ENCODE peak calls at places on chromosome 12, in ten cellular contexts. One of them, this sample, is unnamed.

GRCh38 chr12:32569256-32569655 is 109.8 kb upstream of the DNM1L start:
- DNase-seq in midbrain: no peak
- DNase-seq in CD8-positive, alpha-beta memory T cell: no peak
- DNase-seq in endothelial cell: no peak
- DNase-seq in HT-29: no peak
- DNase-seq in iris pigment epithelial cell: no peak
- DNase-seq in H7: no peak
- DNase-seq in GM04504: no peak
- DNase-seq in activated naive CD4-positive, alpha-beta T cell treated with Interleukin-2 at 50 U/mL for 16 hours: no peak
- DNase-seq in gastrocnemius medialis: no peak
- DNase-seq in this sample: no peak

GRCh38 chr12:131088701-131089525 is 135.2 kb downstream of the ADGRD1 start:
- DNase-seq in gastrocnemius medialis: no peak
- DNase-seq in activated naive CD4-positive, alpha-beta T cell treated with Interleukin-2 at 50 U/mL for 16 hours: no peak
- DNase-seq in H7: peak
- DNase-seq in CD8-positive, alpha-beta memory T cell: no peak
- DNase-seq in endothelial cell: no peak
- DNase-seq in GM04504: no peak
- DNase-seq in midbrain: no peak
- DNase-seq in HT-29: no peak
- DNase-seq in iris pigment epithelial cell: no peak
- DNase-seq in this sample: no peak

GRCh38 chr12:2264622-2265306 is 212.0 kb downstream of the CACNA1C start:
- DNase-seq in iris pigment epithelial cell: peak
- DNase-seq in activated naive CD4-positive, alpha-beta T cell treated with Interleukin-2 at 50 U/mL for 16 hours: no peak
- DNase-seq in HT-29: no peak
- DNase-seq in CD8-positive, alpha-beta memory T cell: no peak
- DNase-seq in GM04504: peak
- DNase-seq in gastrocnemius medialis: no peak
- DNase-seq in H7: no peak
- DNase-seq in midbrain: no peak
- DNase-seq in endothelial cell: no peak
- DNase-seq in this sample: no peak

GRCh38 chr12:58252914-58253313 is 311.5 kb downstream of the ATP23 start:
- DNase-seq in H7: no peak
- DNase-seq in CD8-positive, alpha-beta memory T cell: no peak
- DNase-seq in endothelial cell: no peak
- DNase-seq in gastrocnemius medialis: no peak
- DNase-seq in midbrain: no peak
- DNase-seq in iris pigment epithelial cell: no peak
- DNase-seq in activated naive CD4-positive, alpha-beta T cell treated with Interleukin-2 at 50 U/mL for 16 hours: no peak
- DNase-seq in HT-29: no peak
- DNase-seq in GM04504: no peak
- DNase-seq in this sample: no peak

GRCh38 chr12:88578274-88578673 is 2.0 kb downstream of the KITLG start:
- DNase-seq in GM04504: no peak
- DNase-seq in H7: no peak
- DNase-seq in gastrocnemius medialis: no peak
- DNase-seq in iris pigment epithelial cell: peak
- DNase-seq in activated naive CD4-positive, alpha-beta T cell treated with Interleukin-2 at 50 U/mL for 16 hours: no peak
- DNase-seq in CD8-positive, alpha-beta memory T cell: no peak
- DNase-seq in midbrain: no peak
- DNase-seq in HT-29: no peak
- DNase-seq in endothelial cell: no peak
- DNase-seq in this sample: no peak

GRCh38 chr12:120290541-120291312 is 976 bp downstream of the RNU4-2 start:
- DNase-seq in H7: peak
- DNase-seq in midbrain: no peak
- DNase-seq in CD8-positive, alpha-beta memory T cell: peak
- DNase-seq in HT-29: peak
- DNase-seq in endothelial cell: peak
- DNase-seq in iris pigment epithelial cell: no peak
- DNase-seq in activated naive CD4-positive, alpha-beta T cell treated with Interleukin-2 at 50 U/mL for 16 hours: peak
- DNase-seq in gastrocnemius medialis: no peak
- DNase-seq in GM04504: peak
- DNase-seq in this sample: no peak

GRCh38 chr12:117111386-117112267 is 12.4 kb upstream of the TESC start:
- DNase-seq in iris pigment epithelial cell: no peak
- DNase-seq in activated naive CD4-positive, alpha-beta T cell treated with Interleukin-2 at 50 U/mL for 16 hours: no peak
- DNase-seq in midbrain: no peak
- DNase-seq in HT-29: no peak
- DNase-seq in H7: peak
- DNase-seq in gastrocnemius medialis: no peak
- DNase-seq in GM04504: no peak
- DNase-seq in CD8-positive, alpha-beta memory T cell: no peak
- DNase-seq in endothelial cell: no peak
- DNase-seq in this sample: no peak

GRCh38 chr12:11652351-11653040 is 3.0 kb downstream of the ETV6 start:
- DNase-seq in GM04504: no peak
- DNase-seq in CD8-positive, alpha-beta memory T cell: no peak
- DNase-seq in iris pigment epithelial cell: peak
- DNase-seq in activated naive CD4-positive, alpha-beta T cell treated with Interleukin-2 at 50 U/mL for 16 hours: no peak
- DNase-seq in midbrain: peak
- DNase-seq in gastrocnemius medialis: peak
- DNase-seq in H7: no peak
- DNase-seq in HT-29: peak
- DNase-seq in endothelial cell: no peak
- DNase-seq in this sample: no peak

GRCh38 chr12:62604373-62604772 is 137.7 kb downstream of the MON2 start:
- DNase-seq in H7: no peak
- DNase-seq in iris pigment epithelial cell: no peak
- DNase-seq in midbrain: no peak
- DNase-seq in GM04504: no peak
- DNase-seq in endothelial cell: no peak
- DNase-seq in activated naive CD4-positive, alpha-beta T cell treated with Interleukin-2 at 50 U/mL for 16 hours: no peak
- DNase-seq in HT-29: no peak
- DNase-seq in CD8-positive, alpha-beta memory T cell: no peak
- DNase-seq in gastrocnemius medialis: no peak
- DNase-seq in this sample: no peak

GRCh38 chr12:54258286-54258685 is 21.6 kb downstream of the CBX5 start:
- DNase-seq in midbrain: peak
- DNase-seq in CD8-positive, alpha-beta memory T cell: no peak
- DNase-seq in activated naive CD4-positive, alpha-beta T cell treated with Interleukin-2 at 50 U/mL for 16 hours: no peak
- DNase-seq in H7: no peak
- DNase-seq in endothelial cell: no peak
- DNase-seq in GM04504: no peak
- DNase-seq in iris pigment epithelial cell: peak
- DNase-seq in HT-29: no peak
- DNase-seq in gastrocnemius medialis: no peak
- DNase-seq in this sample: no peak